ENCODE peak calls at places on chromosomes 2 and 18, in ten cellular contexts. K is A549; Z is MV-4-11; D is cardiac fibroblast; E is activated CD4-positive, alpha-beta T cell treated with anti-CD3 and anti-CD28 coated beads for 24 hours; R is GDM1; W is activated T-cell treated with anti-CD3 and anti-CD28 coated beads for 1 hour; C is fibroblast of mammary gland; O is T-cell; X is NCI-H2171. F is an unnamed sample.

GRCh38 chr2:160695402-160696060 is 201.9 kb upstream of the RBMS1 start:
- DNase-seq in X (peak), D (peak), O (no peak), Z (no peak), W (no peak), R (no peak), C (peak), E (no peak), K (no peak), F (no peak)

GRCh38 chr18:1668284-1668683 is 763.6 kb downstream of the ADCYAP1 start:
- DNase-seq in X (no peak), W (no peak), C (no peak), K (no peak), E (no peak), Z (no peak), D (no peak), R (no peak), O (no peak), F (no peak)

GRCh38 chr2:176174850-176175728 is 13.4 kb upstream of the HOXD1 start:
- DNase-seq in K (no peak), D (no peak), Z (no peak), O (no peak), X (no peak), R (no peak), E (no peak), C (no peak), W (no peak), F (no peak)

GRCh38 chr2:40639294-40639693 is 187.4 kb upstream of the SLC8A1 start:
- DNase-seq in C (no peak), R (no peak), K (no peak), X (no peak), D (peak), W (no peak), O (no peak), E (no peak), Z (no peak), F (no peak)

GRCh38 chr2:48946444-48947048 is 191.0 kb upstream of the LHCGR start:
- DNase-seq in W (peak), D (peak), X (peak), O (no peak), R (peak), Z (peak), K (peak), C (peak), E (peak), F (peak)

GRCh38 chr2:127410871-127411396 is 7.3 kb upstream of the PROC start:
- DNase-seq in D (peak), R (no peak), O (no peak), C (peak), W (no peak), E (no peak), Z (no peak), K (peak), X (no peak), F (peak)

GRCh38 chr2:46798998-46799698 is 116.5 kb downstream of the MCFD2 start:
- DNase-seq in R (no peak), O (no peak), X (no peak), W (no peak), C (peak), D (no peak), K (no peak), Z (no peak), E (no peak), F (no peak)

GRCh38 chr18:56165601-56166355 is 472.6 kb downstream of the TXNL1 start:
- DNase-seq in Z (peak), K (no peak), E (no peak), D (no peak), C (no peak), R (no peak), O (no peak), X (no peak), W (no peak), F (no peak)

GRCh38 chr2:7111626-7112025 is 194.4 kb downstream of the RNF144A start:
- DNase-seq in R (no peak), X (no peak), Z (no peak), C (no peak), O (no peak), D (no peak), E (no peak), W (no peak), K (no peak), F (no peak)

GRCh38 chr2:177584293-177584692 is 191.7 kb downstream of the AGPS start:
- DNase-seq in X (no peak), R (no peak), D (no peak), O (no peak), C (no peak), Z (no peak), K (no peak), W (no peak), E (no peak), F (no peak)

GRCh38 chr18:61435064-61435652 is 101.9 kb downstream of the CDH20 start:
- DNase-seq in E (no peak), X (peak), O (no peak), R (no peak), W (no peak), K (no peak), Z (peak), C (peak), D (peak), F (peak)

GRCh38 chr18:10533111-10533510 is 7.3 kb downstream of the NAPG start:
- DNase-seq in X (no peak), Z (no peak), O (no peak), K (no peak), W (no peak), R (no peak), D (no peak), E (no peak), C (no peak), F (no peak)

F was measured in endothelial cell of umbilical vein.